ENCODE peak calls at places on chromosomes 7 and 10, in nine cellular contexts. One of them, this sample, is unnamed.

GRCh38 chr7:126930166-126930565 is 322.6 kb downstream of the GRM8 start:
- DNase-seq in BJ: no peak
- DNase-seq in esophagus squamous epithelium: no peak
- DNase-seq in transverse colon: no peak
- DNase-seq in heart right ventricle: no peak
- DNase-seq in OCI-LY7: no peak
- DNase-seq in PC-9: no peak
- DNase-seq in cardiac muscle cell: no peak
- DNase-seq in HCT116: no peak
- DNase-seq in this sample: no peak

GRCh38 chr7:6571160-6571779 is 6.0 kb upstream of the ZDHHC4 start:
- DNase-seq in BJ: no peak
- DNase-seq in esophagus squamous epithelium: no peak
- DNase-seq in transverse colon: no peak
- DNase-seq in heart right ventricle: no peak
- DNase-seq in OCI-LY7: no peak
- DNase-seq in PC-9: no peak
- DNase-seq in cardiac muscle cell: no peak
- DNase-seq in HCT116: no peak
- DNase-seq in this sample: no peak

GRCh38 chr10:70462349-70462984 is 16.1 kb upstream of the PALD1 start:
- DNase-seq in BJ: no peak
- DNase-seq in esophagus squamous epithelium: no peak
- DNase-seq in transverse colon: peak; percentile 24
- DNase-seq in heart right ventricle: peak; percentile 87
- DNase-seq in OCI-LY7: no peak
- DNase-seq in PC-9: peak; percentile 77
- DNase-seq in cardiac muscle cell: no peak
- DNase-seq in HCT116: peak; percentile 56
- DNase-seq in this sample: no peak

GRCh38 chr7:33921216-33921938 is 16.0 kb downstream of the BMPER start:
- DNase-seq in BJ: no peak
- DNase-seq in esophagus squamous epithelium: no peak
- DNase-seq in transverse colon: peak; percentile 42
- DNase-seq in heart right ventricle: peak; percentile 37
- DNase-seq in OCI-LY7: no peak
- DNase-seq in PC-9: no peak
- DNase-seq in cardiac muscle cell: no peak
- DNase-seq in HCT116: no peak
- DNase-seq in this sample: no peak

GRCh38 chr10:6236349-6237188 is 33.8 kb downstream of the PFKFB3 start:
- DNase-seq in BJ: no peak
- DNase-seq in esophagus squamous epithelium: no peak
- DNase-seq in transverse colon: no peak
- DNase-seq in heart right ventricle: no peak
- DNase-seq in OCI-LY7: no peak
- DNase-seq in PC-9: no peak
- DNase-seq in cardiac muscle cell: no peak
- DNase-seq in HCT116: no peak
- DNase-seq in this sample: no peak

GRCh38 chr10:49534670-49535381 is 4.1 kb downstream of the ERCC6 start:
- DNase-seq in BJ: peak; percentile 39
- DNase-seq in esophagus squamous epithelium: no peak
- DNase-seq in transverse colon: no peak
- DNase-seq in heart right ventricle: no peak
- DNase-seq in OCI-LY7: peak; percentile 19
- DNase-seq in PC-9: no peak
- DNase-seq in cardiac muscle cell: no peak
- DNase-seq in HCT116: no peak
- DNase-seq in this sample: peak; percentile 78

GRCh38 chr10:97531401-97531985 is 32.8 kb downstream of the UBTD1 start:
- DNase-seq in BJ: no peak
- DNase-seq in esophagus squamous epithelium: no peak
- DNase-seq in transverse colon: no peak
- DNase-seq in heart right ventricle: no peak
- DNase-seq in OCI-LY7: no peak
- DNase-seq in PC-9: peak; percentile 45
- DNase-seq in cardiac muscle cell: no peak
- DNase-seq in HCT116: no peak
- DNase-seq in this sample: no peak

GRCh38 chr7:47552631-47553030 is 29.3 kb downstream of the TNS3 start:
- DNase-seq in BJ: no peak
- DNase-seq in esophagus squamous epithelium: no peak
- DNase-seq in transverse colon: no peak
- DNase-seq in heart right ventricle: no peak
- DNase-seq in OCI-LY7: no peak
- DNase-seq in PC-9: no peak
- DNase-seq in cardiac muscle cell: no peak
- DNase-seq in HCT116: no peak
- DNase-seq in this sample: no peak

GRCh38 chr7:22723642-22724041 is 3.4 kb upstream of the IL6 start:
- DNase-seq in BJ: no peak
- DNase-seq in esophagus squamous epithelium: no peak
- DNase-seq in transverse colon: no peak
- DNase-seq in heart right ventricle: no peak
- DNase-seq in OCI-LY7: no peak
- DNase-seq in PC-9: no peak
- DNase-seq in cardiac muscle cell: no peak
- DNase-seq in HCT116: no peak
- DNase-seq in this sample: no peak

GRCh38 chr7:23469961-23470250 is 385 bp downstream of the IGF2BP3 start:
- DNase-seq in BJ: no peak
- DNase-seq in esophagus squamous epithelium: no peak
- DNase-seq in transverse colon: no peak
- DNase-seq in heart right ventricle: no peak
- DNase-seq in OCI-LY7: no peak
- DNase-seq in PC-9: peak; percentile 25
- DNase-seq in cardiac muscle cell: no peak
- DNase-seq in HCT116: no peak
- DNase-seq in this sample: no peak

GRCh38 chr10:86979977-86980448 is 11.7 kb downstream of the ADIRF start:
- DNase-seq in BJ: no peak
- DNase-seq in esophagus squamous epithelium: no peak
- DNase-seq in transverse colon: peak; percentile 55
- DNase-seq in heart right ventricle: peak; percentile 57
- DNase-seq in OCI-LY7: no peak
- DNase-seq in PC-9: no peak
- DNase-seq in cardiac muscle cell: peak; percentile 68
- DNase-seq in HCT116: no peak
- DNase-seq in this sample: no peak

GRCh38 chr7:5228066-5228465 is 38.0 kb downstream of the WIPI2 start:
- DNase-seq in BJ: no peak
- DNase-seq in esophagus squamous epithelium: no peak
- DNase-seq in transverse colon: no peak
- DNase-seq in heart right ventricle: no peak
- DNase-seq in OCI-LY7: no peak
- DNase-seq in PC-9: no peak
- DNase-seq in cardiac muscle cell: no peak
- DNase-seq in HCT116: no peak
- DNase-seq in this sample: no peak

DNA sequence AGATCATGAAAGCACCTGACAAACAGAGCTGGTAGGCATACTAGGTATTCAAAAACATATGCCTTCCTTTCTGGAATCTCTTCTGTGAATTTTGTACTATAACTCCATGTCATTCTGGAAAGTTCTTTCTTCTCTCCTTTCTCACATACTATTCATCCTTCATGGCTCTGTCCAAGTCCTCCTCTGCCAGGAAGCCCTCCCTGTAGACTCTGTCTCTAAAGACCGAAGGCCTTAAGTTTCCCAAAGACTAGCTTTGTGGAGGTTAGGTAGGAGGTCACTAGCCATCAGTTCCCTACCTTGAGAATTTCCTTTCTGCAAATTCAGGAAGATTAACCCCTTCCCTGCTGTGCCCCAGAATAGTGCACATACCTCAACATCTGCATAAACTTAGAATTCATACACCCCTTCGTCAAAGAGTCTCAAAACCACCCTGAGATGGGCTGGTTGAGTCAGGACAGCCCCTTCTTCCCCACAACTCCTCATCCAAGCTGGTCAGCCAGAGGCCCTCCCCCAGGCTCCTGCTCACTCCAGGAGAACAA is 20.6 kb downstream of the SORBS1 start:
- DNase-seq in BJ: no peak
- DNase-seq in esophagus squamous epithelium: no peak
- DNase-seq in transverse colon: no peak
- DNase-seq in heart right ventricle: no peak
- DNase-seq in OCI-LY7: no peak
- DNase-seq in PC-9: no peak
- DNase-seq in cardiac muscle cell: no peak
- DNase-seq in HCT116: no peak
- DNase-seq in this sample: no peak
- H3K4me3 ChIP-seq in BJ: no peak overlapping the region
- H3K4me3 ChIP-seq in esophagus squamous epithelium: no peak overlapping the region
- H3K4me3 ChIP-seq in transverse colon: no peak overlapping the region
- H3K4me3 ChIP-seq in heart right ventricle: no peak overlapping the region
- H3K4me3 ChIP-seq in OCI-LY7: no peak overlapping the region
- H3K4me3 ChIP-seq in PC-9: no peak overlapping the region
- H3K4me3 ChIP-seq in cardiac muscle cell: no peak overlapping the region
- H3K4me3 ChIP-seq in HCT116: no peak overlapping the region
- H3K4me3 ChIP-seq in this sample: no peak overlapping the region

DNA sequence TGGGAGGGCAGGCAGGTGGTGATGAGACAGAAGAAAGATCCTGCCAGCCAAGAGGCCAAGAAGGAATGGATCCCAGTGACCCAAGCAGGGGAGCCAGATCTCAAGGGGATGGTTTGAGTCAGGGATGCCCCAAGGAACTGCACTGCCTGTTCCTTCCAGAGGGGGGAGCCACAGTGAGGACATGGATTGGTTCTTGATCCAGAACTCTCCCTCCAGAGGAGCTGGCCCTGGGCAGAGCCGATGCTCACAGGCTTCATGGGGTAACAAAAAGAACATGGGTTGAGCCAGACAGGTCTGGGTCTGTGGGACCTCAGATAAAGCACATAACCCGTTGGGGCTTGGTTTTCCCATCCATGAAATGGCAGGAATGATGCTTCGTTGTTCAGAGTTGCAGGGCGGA is 4.6 kb upstream of the DENND2A start:
- DNase-seq in BJ: no peak
- DNase-seq in esophagus squamous epithelium: no peak
- DNase-seq in transverse colon: no peak
- DNase-seq in heart right ventricle: no peak
- DNase-seq in OCI-LY7: no peak
- DNase-seq in PC-9: no peak
- DNase-seq in cardiac muscle cell: no peak
- DNase-seq in HCT116: no peak
- DNase-seq in this sample: no peak
- TF ChIP-seq CTCF in BJ: peak; percentile 20
- TF ChIP-seq CTCF in esophagus squamous epithelium: no peak
- TF ChIP-seq CTCF in transverse colon: no peak
- TF ChIP-seq CTCF in heart right ventricle: no peak
- TF ChIP-seq CTCF in OCI-LY7: peak; percentile 58
- TF ChIP-seq CTCF in PC-9: peak; percentile 63
- TF ChIP-seq CTCF in cardiac muscle cell: peak; percentile 40
- TF ChIP-seq CTCF in HCT116: peak; percentile 77
- TF ChIP-seq CTCF in this sample: peak; percentile 47

GRCh38 chr7:155300641-155301452 is 3.2 kb downstream of the INSIG1 start:
- DNase-seq in BJ: no peak
- DNase-seq in esophagus squamous epithelium: no peak
- DNase-seq in transverse colon: no peak
- DNase-seq in heart right ventricle: no peak
- DNase-seq in OCI-LY7: no peak
- DNase-seq in PC-9: no peak
- DNase-seq in cardiac muscle cell: no peak
- DNase-seq in HCT116: no peak
- DNase-seq in this sample: no peak
- H3K36me3 ChIP-seq in BJ: peaks cover 6% of the 10 kb centered on the region
- H3K36me3 ChIP-seq in esophagus squamous epithelium: peaks cover 8% of the 10 kb centered on the region
- H3K36me3 ChIP-seq in transverse colon: no peaks in the 10 kb centered on the region
- H3K36me3 ChIP-seq in heart right ventricle: no peaks in the 10 kb centered on the region
- H3K36me3 ChIP-seq in OCI-LY7: peaks cover 66% of the 10 kb centered on the region
- H3K36me3 ChIP-seq in PC-9: peaks cover 45% of the 10 kb centered on the region
- H3K36me3 ChIP-seq in cardiac muscle cell: peaks cover 5% of the 10 kb centered on the region
- H3K36me3 ChIP-seq in HCT116: peaks cover 5% of the 10 kb centered on the region
- H3K36me3 ChIP-seq in this sample: peaks cover 25% of the 10 kb centered on the region

GRCh38 chr7:26198781-26199169 is 1.8 kb downstream of the HNRNPA2B1 start:
- DNase-seq in BJ: no peak
- DNase-seq in esophagus squamous epithelium: no peak
- DNase-seq in transverse colon: no peak
- DNase-seq in heart right ventricle: no peak
- DNase-seq in OCI-LY7: no peak
- DNase-seq in PC-9: no peak
- DNase-seq in cardiac muscle cell: no peak
- DNase-seq in HCT116: no peak
- DNase-seq in this sample: no peak

GRCh38 chr7:26195867-26196266 is 4.7 kb downstream of the HNRNPA2B1 start:
- DNase-seq in BJ: no peak
- DNase-seq in esophagus squamous epithelium: no peak
- DNase-seq in transverse colon: no peak
- DNase-seq in heart right ventricle: no peak
- DNase-seq in OCI-LY7: no peak
- DNase-seq in PC-9: no peak
- DNase-seq in cardiac muscle cell: no peak
- DNase-seq in HCT116: no peak
- DNase-seq in this sample: no peak

GRCh38 chr7:26198133-26198780 is 2.3 kb downstream of the HNRNPA2B1 start:
- DNase-seq in BJ: no peak
- DNase-seq in esophagus squamous epithelium: no peak
- DNase-seq in transverse colon: no peak
- DNase-seq in heart right ventricle: no peak
- DNase-seq in OCI-LY7: peak; percentile 60
- DNase-seq in PC-9: no peak
- DNase-seq in cardiac muscle cell: no peak
- DNase-seq in HCT116: no peak
- DNase-seq in this sample: no peak

GRCh38 chr7:26196305-26196704 is 4.2 kb downstream of the HNRNPA2B1 start:
- DNase-seq in BJ: no peak
- DNase-seq in esophagus squamous epithelium: no peak
- DNase-seq in transverse colon: no peak
- DNase-seq in heart right ventricle: no peak
- DNase-seq in OCI-LY7: no peak
- DNase-seq in PC-9: no peak
- DNase-seq in cardiac muscle cell: no peak
- DNase-seq in HCT116: no peak
- DNase-seq in this sample: no peak

DNA sequence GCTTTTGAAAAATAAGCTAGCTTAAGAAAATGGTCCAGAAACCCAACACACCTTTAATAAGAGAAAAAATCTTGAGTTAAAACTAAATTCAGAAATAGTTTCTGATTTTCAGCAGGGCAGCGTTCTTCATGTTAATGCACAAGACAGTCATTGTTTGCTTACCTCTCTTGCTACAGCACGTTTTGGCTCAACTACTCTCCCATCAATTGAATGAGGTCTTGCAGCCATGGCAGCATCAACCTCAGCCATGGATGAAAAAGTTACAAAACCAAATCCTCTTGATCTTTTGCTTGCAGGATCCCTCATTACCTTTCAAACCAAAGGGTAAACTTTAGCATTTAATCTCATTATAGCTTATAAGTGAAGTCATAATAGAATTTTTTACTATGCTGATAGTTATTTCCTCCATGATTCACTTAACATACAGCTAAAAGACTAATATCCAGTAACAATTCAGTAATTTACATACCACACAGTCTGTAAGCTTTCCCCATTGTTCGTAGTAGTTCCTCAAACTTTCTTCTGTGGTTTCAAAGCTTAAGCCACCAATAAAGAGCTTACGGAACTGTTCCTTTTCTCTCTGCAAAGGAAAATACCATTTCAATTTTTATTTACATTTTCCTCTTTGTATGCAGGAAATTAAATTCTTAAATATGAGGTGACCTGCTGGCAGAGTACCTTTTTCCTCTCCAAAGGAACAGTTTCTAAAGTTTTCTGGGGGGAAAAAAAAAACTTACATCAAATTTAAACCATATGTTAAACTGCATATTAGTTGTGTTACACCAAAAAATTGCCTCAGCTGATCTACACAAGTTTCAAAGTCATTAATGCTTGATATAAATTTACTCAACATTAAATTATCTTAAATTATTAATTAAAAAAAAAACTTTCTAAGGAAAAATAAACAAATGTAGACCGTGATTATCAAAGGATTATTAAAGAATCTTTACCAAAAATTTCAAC is 3.1 kb downstream of the HNRNPA2B1 start:
- DNase-seq in BJ: no peak
- DNase-seq in esophagus squamous epithelium: no peak
- DNase-seq in transverse colon: no peak
- DNase-seq in heart right ventricle: no peak
- DNase-seq in OCI-LY7: peak; percentile 58
- DNase-seq in PC-9: no peak
- DNase-seq in cardiac muscle cell: no peak
- DNase-seq in HCT116: no peak
- DNase-seq in this sample: peak; percentile 53
- H3K4me3 ChIP-seq in BJ: peak overlapping the region; percentile 71
- H3K4me3 ChIP-seq in esophagus squamous epithelium: peak overlapping the region; percentile 77
- H3K4me3 ChIP-seq in transverse colon: peak overlapping the region; percentile 80
- H3K4me3 ChIP-seq in heart right ventricle: peak overlapping the region; percentile 76
- H3K4me3 ChIP-seq in OCI-LY7: peak overlapping the region; percentile 99
- H3K4me3 ChIP-seq in PC-9: peak overlapping the region; percentile 98
- H3K4me3 ChIP-seq in cardiac muscle cell: peak overlapping the region; percentile 96
- H3K4me3 ChIP-seq in HCT116: no peak overlapping the region
- H3K4me3 ChIP-seq in this sample: peak overlapping the region; percentile 94

This sample was measured in GM06990.